ENCODE peak calls at places on chromosomes 7 and 10, in four cellular contexts. B is upper lobe of right lung, T is cardiac fibroblast, Z is mucosa of descending colon. N is an unnamed sample.

GRCh38 chr7:24283559-24283899 is 461 bp upstream of the NPY start:
- DNase-seq in B (no peak), T (no peak), Z (no peak), N (no peak)

GRCh38 chr7:5359344-5359743 is 64.3 kb downstream of the TNRC18 start:
- DNase-seq in B (no peak), T (no peak), Z (no peak), N (no peak)

GRCh38 chr7:32336726-32337125 is 153.5 kb downstream of the LSM5 start:
- DNase-seq in B (no peak), T (peak), Z (no peak), N (no peak)

GRCh38 chr10:31320598-31321211 is 1.7 kb downstream of the ZEB1 start:
- DNase-seq in B (no peak), T (peak), Z (peak), N (peak)

GRCh38 chr7:30330134-30331111 is 46.0 kb downstream of the ZNRF2 start:
- DNase-seq in B (no peak), T (no peak), Z (no peak), N (no peak)

GRCh38 chr7:38306914-38307313 is 33.5 kb upstream of the TARP start:
- DNase-seq in B (no peak), T (no peak), Z (no peak), N (no peak)

GRCh38 chr10:58513189-58514101 is 773 bp downstream of the BICC1 start:
- DNase-seq in B (peak), T (peak), Z (peak), N (peak)

GRCh38 chr10:127906548-127907377 is at the start of gene PTPRE:
- DNase-seq in B (peak), T (peak), Z (peak), N (no peak)

GRCh38 chr10:63520463-63521388 is 475 bp upstream of the REEP3 start:
- DNase-seq in B (peak), T (peak), Z (peak), N (peak)

GRCh38 chr10:88232029-88232895 is 350.9 kb downstream of the RNLS start:
- DNase-seq in B (peak), T (peak), Z (peak), N (no peak)

GRCh38 chr10:110600487-110601101 is 33.1 kb downstream of the SMC3 start:
- DNase-seq in B (no peak), T (peak), Z (no peak), N (peak)

GRCh38 chr7:111175908-111176307 is 85.0 kb downstream of the LRRN3 start:
- DNase-seq in B (no peak), T (no peak), Z (no peak), N (no peak)

GRCh38 chr10:59279476-59279875 is 82.9 kb downstream of the FAM13C start:
- DNase-seq in B (no peak), T (no peak), Z (no peak), N (no peak)

GRCh38 chr7:39357648-39358047 is 208.6 kb upstream of the YAE1 start:
- DNase-seq in B (no peak), T (no peak), Z (no peak), N (no peak)

GRCh38 chr7:107579881-107580715 is at the start of gene BCAP29:
- DNase-seq in B (peak), T (peak), Z (peak), N (peak)

GRCh38 chr10:43926371-43926770 is 277.7 kb upstream of the ZNF32 start:
- DNase-seq in B (no peak), T (no peak), Z (no peak), N (no peak)

GRCh38 chr10:27247441-27247840 is 6.8 kb upstream of the ACBD5 start:
- DNase-seq in B (no peak), T (no peak), Z (no peak), N (no peak)

GRCh38 chr10:11246752-11247467 is 229.2 kb downstream of the CELF2 start:
- DNase-seq in B (no peak), T (no peak), Z (no peak), N (no peak)

GRCh38 chr10:22999942-23000341 is 72.1 kb downstream of the ARMC3 start:
- DNase-seq in B (no peak), T (no peak), Z (no peak), N (no peak)

GRCh38 chr7:27150568-27151340 is 1.6 kb downstream of the HOXA3 start:
- DNase-seq in B (peak), T (peak), Z (peak), N (peak)

GRCh38 chr7:1618475-1618874 is 48.6 kb upstream of the PSMG3 start:
- DNase-seq in B (no peak), T (no peak), Z (no peak), N (no peak)

GRCh38 chr10:102776779-102777417 is 33.1 kb downstream of the WBP1L start:
- DNase-seq in B (peak), T (peak), Z (no peak), N (peak)

GRCh38 chr10:113216068-113216467 is 266.0 kb downstream of the TCF7L2 start:
- DNase-seq in B (no peak), T (no peak), Z (no peak), N (no peak)

GRCh38 chr10:133287832-133288500 is 11.3 kb upstream of the ADAM8 start:
- DNase-seq in B (no peak), T (no peak), Z (no peak), N (no peak)

GRCh38 chr7:24025094-24025493 is 258.9 kb upstream of the NPY start:
- DNase-seq in B (no peak), T (no peak), Z (no peak), N (no peak)

GRCh38 chr10:88392222-88392621 is 190.9 kb downstream of the RNLS start:
- DNase-seq in B (no peak), T (no peak), Z (no peak), N (no peak)

GRCh38 chr10:78861456-78862327 is 207.1 kb upstream of the ZMIZ1 start:
- DNase-seq in B (no peak), T (no peak), Z (no peak), N (no peak)

GRCh38 chr10:128540806-128541739 is 414.9 kb upstream of the MKI67 start:
- DNase-seq in B (no peak), T (no peak), Z (peak), N (no peak)

GRCh38 chr7:92854501-92855238 is 18.3 kb upstream of the CDK6 start:
- DNase-seq in B (no peak), T (peak), Z (no peak), N (no peak)

GRCh38 chr7:36262286-36262685 is 109.2 kb downstream of the EEPD1 start:
- DNase-seq in B (no peak), T (no peak), Z (no peak), N (no peak)

GRCh38 chr10:3091346-3091787 is 24.0 kb downstream of the PFKP start:
- DNase-seq in B (peak), T (peak), Z (no peak), N (peak)

GRCh38 chr10:119871881-119872609 is 598 bp downstream of the MCMBP start:
- DNase-seq in B (peak), T (peak), Z (peak), N (no peak)

GRCh38 chr7:125573131-125573530 is 643.5 kb upstream of the POT1 start:
- DNase-seq in B (no peak), T (no peak), Z (no peak), N (no peak)

GRCh38 chr10:91632671-91633550 is at the start of gene PPP1R3C:
- DNase-seq in B (peak), T (peak), Z (peak), N (peak)

GRCh38 chr10:42999385-43000020 is 77.4 kb upstream of the RET start:
- DNase-seq in B (peak), T (no peak), Z (no peak), N (no peak)

GRCh38 chr10:79905322-79906314 is 43.3 kb downstream of the SFTPD start:
- DNase-seq in B (no peak), T (peak), Z (no peak), N (peak)

GRCh38 chr7:5767066-5767465 is 14.4 kb downstream of the RNF216 start:
- DNase-seq in B (no peak), T (no peak), Z (no peak), N (peak)

DNA sequence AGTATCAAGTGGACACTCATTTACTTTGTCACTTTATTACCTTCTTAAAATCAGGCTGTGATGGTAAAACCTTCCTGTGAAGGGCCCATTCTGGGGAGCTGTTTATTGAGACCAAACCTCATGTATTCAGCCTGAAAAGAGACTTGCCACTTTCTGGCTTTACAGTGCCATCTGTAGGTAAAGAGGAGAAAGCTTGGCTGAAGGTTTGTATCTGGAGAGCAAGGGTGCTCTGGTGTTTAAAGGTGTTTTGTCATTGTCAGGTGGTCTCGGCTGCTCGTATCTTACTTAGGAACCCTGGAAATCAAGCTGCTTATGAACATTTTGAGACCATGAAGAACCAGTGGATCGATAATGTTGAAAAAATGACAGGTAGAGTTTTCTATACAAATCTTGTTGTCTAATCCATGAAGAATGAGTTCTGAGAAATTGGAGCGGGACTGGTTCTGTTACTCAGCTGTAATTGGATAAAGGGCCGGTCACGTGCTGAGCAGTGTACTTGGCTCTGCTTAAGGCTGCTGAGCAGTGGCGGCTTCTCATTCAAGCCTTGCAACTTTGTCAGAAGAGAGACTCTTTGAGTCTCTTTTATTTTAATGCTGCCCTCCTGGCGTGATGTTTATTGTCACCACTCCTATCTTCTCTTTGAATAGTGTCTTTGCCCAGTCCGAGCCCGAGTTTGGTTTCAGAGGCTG is 46.9 kb downstream of the AP3M1 start:
- DNase-seq in B (no peak), T (peak), Z (no peak), N (peak)
- TF ChIP-seq CTCF in B (peak), T (peak), Z (no peak), N (peak)

DNA sequence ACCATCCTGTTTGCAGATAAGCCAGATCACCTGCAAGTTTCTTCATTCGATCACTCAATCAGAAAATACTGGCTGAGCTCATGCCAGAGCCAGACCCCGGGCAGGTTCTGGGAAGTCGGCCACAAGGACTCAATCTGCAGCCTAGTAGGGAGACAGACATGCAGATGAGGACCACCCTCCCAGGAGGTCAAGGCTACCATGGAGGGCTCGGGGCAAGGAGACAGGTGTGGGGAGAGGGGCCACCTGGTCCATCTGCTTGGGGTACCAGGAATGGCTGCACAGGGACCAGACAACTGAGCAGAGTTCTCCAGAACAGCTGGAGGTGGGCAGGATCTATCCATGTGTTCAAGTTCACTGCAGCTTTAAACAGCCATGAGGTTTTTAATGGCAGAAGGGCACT is 16.8 kb upstream of the CPXM2 start:
- DNase-seq in B (no peak), T (no peak), Z (no peak), N (no peak)
- TF ChIP-seq CTCF in B (no peak), T (no peak), Z (no peak), N (no peak)

DNA sequence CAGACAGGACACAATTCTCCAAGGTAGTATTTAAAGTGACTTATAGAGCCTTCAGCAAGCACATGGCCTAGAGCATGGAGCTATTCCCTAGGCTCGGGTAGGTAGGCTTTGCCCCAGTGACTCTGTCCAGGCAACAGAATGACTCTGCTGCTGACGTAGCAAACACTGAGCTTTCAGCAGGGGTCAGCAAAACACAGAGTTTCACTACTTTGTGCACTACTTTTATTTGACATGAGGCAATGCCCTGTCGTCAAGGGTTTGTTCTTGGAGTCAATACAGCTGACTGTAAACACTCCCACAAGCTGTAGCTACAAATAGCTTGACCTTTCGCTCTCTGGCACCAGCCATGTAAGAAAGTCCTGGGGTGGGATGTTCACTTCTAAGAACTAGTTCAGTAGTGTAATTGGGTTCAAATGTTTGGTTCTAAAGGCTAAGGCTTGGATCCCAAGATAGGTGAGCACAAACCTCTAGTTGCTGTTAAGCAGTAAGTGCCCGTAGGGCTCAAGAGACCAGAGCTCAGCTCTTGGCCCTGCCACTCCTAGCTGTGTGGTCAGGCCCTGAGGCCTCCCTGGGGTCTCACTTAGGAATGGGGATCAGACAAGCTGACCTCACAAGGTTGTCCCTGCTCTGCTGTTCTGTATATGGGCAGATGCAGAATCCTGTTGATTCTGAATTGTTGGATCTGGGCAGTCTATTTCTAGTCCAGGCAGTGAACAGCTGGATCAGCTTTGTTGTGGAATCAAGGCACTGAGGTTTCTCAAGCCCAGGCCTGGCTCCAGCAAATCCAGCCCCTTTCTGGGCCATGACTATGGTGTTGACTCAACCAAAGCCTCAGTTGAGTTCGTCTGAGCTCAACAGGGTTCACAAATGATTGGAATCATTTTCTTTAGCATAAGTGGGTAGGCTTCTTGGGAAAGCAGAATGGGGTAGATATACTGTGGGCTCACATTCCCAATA is 10.7 kb downstream of the NODAL start:
- DNase-seq in B (no peak), T (peak), Z (no peak), N (peak)
- TF ChIP-seq CTCF in B (peak), T (no peak), Z (no peak), N (no peak)

GRCh38 chr10:71761541-71762113 is 11.7 kb downstream of the VSIR start:
- DNase-seq in B (no peak), T (no peak), Z (no peak), N (no peak)
- TF ChIP-seq CTCF in B (no peak), T (peak), Z (no peak), N (no peak)

DNA sequence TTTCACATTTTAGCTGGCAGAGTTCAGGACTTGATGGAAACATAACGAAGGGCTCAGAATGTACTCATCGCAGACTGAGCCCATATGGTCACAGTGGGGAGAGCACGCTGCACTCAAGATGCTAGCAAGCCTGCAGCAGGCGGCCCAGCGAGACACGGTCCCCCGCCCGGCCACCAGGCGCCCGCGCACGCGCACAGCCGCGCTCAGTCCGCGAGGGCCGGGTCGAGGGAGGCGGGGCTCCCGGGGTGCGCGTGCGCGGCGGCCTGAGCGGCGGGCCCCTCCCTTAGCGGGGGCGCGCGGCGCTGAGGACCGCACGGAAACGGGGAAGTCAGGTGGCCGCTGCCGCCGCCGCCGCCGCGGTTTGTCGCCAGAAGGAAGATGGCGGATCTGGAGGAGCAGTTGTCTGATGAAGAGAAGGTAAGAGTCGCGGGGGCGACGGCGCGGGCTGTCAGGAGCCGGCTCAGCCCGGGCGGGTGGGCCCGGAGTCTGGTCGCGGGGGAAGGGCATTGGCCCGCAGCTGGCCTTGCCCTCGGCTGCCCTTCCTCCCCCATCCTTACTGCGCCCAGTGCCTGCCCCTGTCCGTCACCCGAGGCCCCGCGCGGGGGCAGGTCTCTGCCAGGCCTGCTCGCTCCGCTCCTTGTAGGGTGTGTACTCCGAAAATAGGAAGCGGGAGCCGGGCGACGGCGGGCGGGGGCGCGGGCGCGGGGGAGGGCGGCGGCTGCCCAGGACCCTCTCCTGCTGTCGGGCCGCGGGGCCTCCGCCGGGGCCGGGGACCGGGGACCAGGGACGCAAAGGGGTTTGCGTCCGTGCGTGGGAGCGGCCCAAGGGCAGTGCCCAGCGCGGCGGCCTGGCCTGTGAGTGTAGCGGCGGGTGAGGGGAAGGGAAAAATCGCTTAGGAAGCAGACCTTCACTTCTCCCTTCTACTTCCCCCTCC is at the start of gene CAPZA2:
- DNase-seq in B (peak), T (peak), Z (peak), N (peak)
- TF ChIP-seq CTCF in B (peak), T (no peak), Z (peak), N (peak)

N was measured in HFFc6.